ENCODE peak calls at places on chromosome 21, in six cellular contexts. O, B, D, R, L and Y are unnamed samples.

GRCh38 chr21:33127154-33127893 is 57.4 kb downstream of the OLIG1 start:
- DNase-seq in L (peak), B (peak), O (peak), D (peak), R (no peak), Y (peak)

GRCh38 chr21:41506526-41507520 is 1.1 kb downstream of the TMPRSS2 start:
- DNase-seq in D (no peak), R (no peak), L (no peak), O (no peak), B (no peak), Y (no peak)

GRCh38 chr21:46168659-46169386 is 13.4 kb upstream of the FTCD start:
- DNase-seq in R (no peak), O (no peak), D (peak), B (no peak), L (no peak), Y (no peak)

GRCh38 chr21:35525443-35525842 is 476.3 kb upstream of the RUNX1 start:
- DNase-seq in O (no peak), R (no peak), L (no peak), D (no peak), B (peak), Y (no peak)

GRCh38 chr21:44701541-44701940 is 4.6 kb downstream of the KRTAP10-12 start:
- DNase-seq in D (no peak), B (no peak), O (peak), R (no peak), L (no peak), Y (no peak)

GRCh38 chr21:40830836-40831235 is 16.1 kb downstream of the DSCAM start:
- DNase-seq in R (no peak), B (no peak), D (no peak), L (no peak), O (no peak), Y (no peak)

GRCh38 chr21:43369124-43369523 is 57.8 kb downstream of the SIK1 start:
- DNase-seq in D (peak), R (no peak), L (no peak), O (no peak), B (peak), Y (no peak)

GRCh38 chr21:35508389-35508888 is 459.3 kb upstream of the RUNX1 start:
- DNase-seq in L (no peak), D (no peak), B (peak), O (no peak), R (no peak), Y (peak)

GRCh38 chr21:33932731-33933130 is 17.1 kb upstream of the ATP5PO start:
- DNase-seq in B (no peak), O (no peak), R (no peak), L (no peak), D (no peak), Y (no peak)

GRCh38 chr21:44571844-44572782 is 1.4 kb upstream of the KRTAP10-4 start:
- DNase-seq in L (no peak), B (no peak), O (peak), D (no peak), R (no peak), Y (peak)

GRCh38 chr21:16407403-16408279 is 677.9 kb downstream of the USP25 start:
- DNase-seq in R (no peak), L (no peak), B (no peak), O (no peak), D (no peak), Y (no peak)

GRCh38 chr21:36105327-36105842 is 29.5 kb upstream of the CBR3 start:
- DNase-seq in R (no peak), B (no peak), L (no peak), O (no peak), D (no peak), Y (no peak)

GRCh38 chr21:41612674-41613250 is 104.8 kb upstream of the TMPRSS2 start:
- DNase-seq in O (no peak), D (peak), B (peak), R (no peak), L (no peak), Y (no peak)

GRCh38 chr21:43362928-43363314 is 64.0 kb downstream of the SIK1 start:
- DNase-seq in R (no peak), D (no peak), L (no peak), B (peak), O (no peak), Y (no peak)

GRCh38 chr21:43797925-43798715 is 8.7 kb downstream of the RRP1 start:
- DNase-seq in O (no peak), L (no peak), B (no peak), R (no peak), D (no peak), Y (no peak)

GRCh38 chr21:29520146-29520545 is 221.4 kb downstream of the BACH1 start:
- DNase-seq in D (no peak), O (no peak), L (no peak), R (no peak), B (no peak), Y (no peak)

GRCh38 chr21:33268736-33269441 is 2.7 kb downstream of the IL10RB start:
- DNase-seq in R (no peak), D (no peak), L (peak), O (peak), B (peak), Y (no peak)

GRCh38 chr21:44263221-44263671 is 1.5 kb upstream of the DNMT3L start:
- DNase-seq in L (no peak), B (no peak), R (no peak), O (no peak), D (no peak), Y (peak)

GRCh38 chr21:40054403-40054802 is 187.2 kb downstream of the PCP4 start:
- DNase-seq in L (peak), B (no peak), R (no peak), D (peak), O (no peak), Y (no peak)

GRCh38 chr21:45541221-45542039 is 810 bp downstream of the SLC19A1 start:
- DNase-seq in O (peak), B (peak), L (peak), R (peak), D (no peak), Y (peak)

GRCh38 chr21:17488620-17489019 is 24.2 kb upstream of the CXADR start:
- DNase-seq in L (peak), B (no peak), O (no peak), R (no peak), D (no peak), Y (no peak)

GRCh38 chr21:21682172-21682571 is 684.0 kb downstream of the NCAM2 start:
- DNase-seq in D (no peak), L (no peak), O (no peak), R (no peak), B (no peak), Y (no peak)

GRCh38 chr21:33541105-33541711 is 709 bp downstream of the GART start:
- DNase-seq in R (no peak), L (peak), B (peak), O (no peak), D (no peak), Y (no peak)

GRCh38 chr21:45291613-45292398 is 4.1 kb upstream of the POFUT2 start:
- DNase-seq in B (no peak), R (no peak), D (no peak), L (no peak), O (no peak), Y (peak)

GRCh38 chr21:41956926-41957729 is 3.3 kb upstream of the C2CD2 start:
- DNase-seq in O (peak), L (no peak), D (no peak), B (no peak), R (no peak), Y (no peak)

GRCh38 chr21:41917531-41917930 is 36.3 kb downstream of the C2CD2 start:
- DNase-seq in D (no peak), O (no peak), B (no peak), L (no peak), R (no peak), Y (no peak)

GRCh38 chr21:33949516-33950424 is 34.2 kb upstream of the ATP5PO start:
- DNase-seq in R (peak), L (peak), D (no peak), B (peak), O (peak), Y (no peak)

GRCh38 chr21:16193758-16194606 is 464.2 kb downstream of the USP25 start:
- DNase-seq in D (no peak), B (peak), O (no peak), L (peak), R (no peak), Y (no peak)

GRCh38 chr21:38743772-38744529 is 61.8 kb upstream of the ETS2 start:
- DNase-seq in D (no peak), O (no peak), L (no peak), B (no peak), R (no peak), Y (no peak)

GRCh38 chr21:41759214-41759840 is 7.5 kb downstream of the RIPK4 start:
- DNase-seq in R (no peak), B (no peak), O (no peak), L (no peak), D (no peak), Y (peak)

GRCh38 chr21:41950941-41951408 is 2.8 kb downstream of the C2CD2 start:
- DNase-seq in R (no peak), B (no peak), D (no peak), O (no peak), L (no peak), Y (peak)

GRCh38 chr21:42120056-42120903 is 49.2 kb downstream of the UMODL1 start:
- DNase-seq in B (no peak), O (no peak), L (peak), D (peak), R (no peak), Y (no peak)

GRCh38 chr21:46187251-46187650 is 3.0 kb upstream of the SPATC1L start:
- DNase-seq in O (no peak), B (no peak), D (no peak), L (no peak), R (no peak), Y (no peak)

GRCh38 chr21:42735061-42735460 is 81.6 kb downstream of the PDE9A start:
- DNase-seq in B (no peak), L (no peak), R (no peak), D (no peak), O (no peak), Y (no peak)

GRCh38 chr21:44828362-44829056 is 10.6 kb upstream of the SUMO3 start:
- DNase-seq in L (no peak), D (no peak), O (no peak), B (no peak), R (no peak), Y (no peak)

GRCh38 chr21:34748862-34749261 is 80.1 kb downstream of the CLIC6 start:
- DNase-seq in D (no peak), O (no peak), B (no peak), R (no peak), L (no peak), Y (no peak)

GRCh38 chr21:45509566-45510465 is 32.4 kb downstream of the SLC19A1 start:
- DNase-seq in D (no peak), R (no peak), L (no peak), B (no peak), O (no peak), Y (peak)

GRCh38 chr21:44989538-44989888 is 49.7 kb downstream of the SLX9 start:
- DNase-seq in L (no peak), B (no peak), R (no peak), O (no peak), D (no peak), Y (peak)

GRCh38 chr21:43306911-43307676 is 119.8 kb downstream of the SIK1 start:
- DNase-seq in R (no peak), L (peak), D (no peak), O (no peak), B (peak), Y (peak)